ENCODE peak calls at places on chromosomes 7 and 10, in ten cellular contexts. L is fibroblast of the aortic adventitia, N is neuronal stem cell, Y is B cell, A is sciatic nerve, U is colonic mucosa, V is T-helper 17 cell, C is GM20000, X is KBM-7, Q is HuH-7. T is an unnamed sample.

GRCh38 chr7:150453186-150453585 is 2.8 kb downstream of the GIMAP8 start:
- DNase-seq in L (no peak), N (no peak), Y (no peak), A (no peak), U (no peak), V (no peak), C (no peak), X (no peak), Q (no peak), T (no peak)

GRCh38 chr7:33733865-33734650 is 171.3 kb upstream of the BMPER start:
- DNase-seq in L (no peak), N (no peak), Y (peak; percentile 31), A (no peak), U (peak; percentile 82), V (no peak), C (no peak), X (no peak), Q (no peak), T (no peak)

GRCh38 chr10:50992972-50993766 is 81.1 kb upstream of the PRKG1 start:
- DNase-seq in L (peak; percentile 86), N (no peak), Y (no peak), A (no peak), U (peak; percentile 25), V (no peak), C (no peak), X (no peak), Q (no peak), T (no peak)

GRCh38 chr7:94823952-94824351 is 83.4 kb upstream of the PPP1R9A start:
- DNase-seq in L (peak; percentile 61), N (no peak), Y (no peak), A (no peak), U (no peak), V (no peak), C (no peak), X (no peak), Q (peak; percentile 3), T (no peak)

GRCh38 chr10:29757551-29758297 is 123.0 kb upstream of the SVIL start:
- DNase-seq in L (peak; percentile 25), N (no peak), Y (no peak), A (no peak), U (peak; percentile 43), V (no peak), C (no peak), X (peak; percentile 56), Q (no peak), T (no peak)

GRCh38 chr7:92633211-92633906 is 43.2 kb upstream of the FAM133B start:
- DNase-seq in L (peak; percentile 94), N (no peak), Y (no peak), A (no peak), U (peak; percentile 56), V (no peak), C (no peak), X (peak; percentile 88), Q (no peak), T (peak; percentile 95)

GRCh38 chr10:46231087-46231486 is 55.7 kb upstream of the ANTXRL start:
- DNase-seq in L (no peak), N (no peak), Y (peak; percentile 32), A (no peak), U (no peak), V (no peak), C (no peak), X (no peak), Q (no peak), T (no peak)

GRCh38 chr7:21944616-21945373 is 904 bp downstream of the CDCA7L start:
- DNase-seq in L (no peak), N (peak; percentile 32), Y (peak; percentile 58), A (no peak), U (peak; percentile 83), V (peak; percentile 11), C (no peak), X (peak; percentile 67), Q (peak; percentile 49), T (peak; percentile 64)

GRCh38 chr10:113641702-113642101 is 22.1 kb downstream of the NRAP start:
- DNase-seq in L (no peak), N (no peak), Y (no peak), A (no peak), U (no peak), V (no peak), C (no peak), X (no peak), Q (no peak), T (no peak)

GRCh38 chr10:621981-622740 is 67.3 kb downstream of the DIP2C start:
- DNase-seq in L (no peak), N (no peak), Y (no peak), A (no peak), U (no peak), V (no peak), C (no peak), X (no peak), Q (no peak), T (peak; percentile 94)

GRCh38 chr7:103989785-103990775 is 622 bp upstream of the RELN start:
- DNase-seq in L (peak; percentile 48), N (peak; percentile 51), Y (no peak), A (peak; percentile 61), U (no peak), V (no peak), C (peak; percentile 41), X (peak; percentile 5), Q (peak; percentile 60), T (no peak)

GRCh38 chr10:8927705-8928104 is 873.2 kb downstream of the GATA3 start:
- DNase-seq in L (no peak), N (no peak), Y (no peak), A (no peak), U (no peak), V (no peak), C (no peak), X (no peak), Q (no peak), T (no peak)

T was measured in Kasumi-1.